ENCODE peak calls at places on chromosome 22, in four cellular contexts. One of them, this sample, is unnamed.
A peak's percentile ranks its signal among the peaks of the same experiment; 100 is the strongest.

GRCh38 chr22:35961480-35961902 is 67.1 kb downstream of the RBFOX2 start:
- DNase-seq in left ventricle myocardium inferior: peak; percentile 20
- DNase-seq in MCF 10A: peak; percentile 18
- DNase-seq in brain microvascular endothelial cell: peak; percentile 59
- DNase-seq in this sample: no peak

GRCh38 chr22:35375031-35375430 is 5.9 kb upstream of the HMOX1 start:
- DNase-seq in left ventricle myocardium inferior: no peak
- DNase-seq in MCF 10A: no peak
- DNase-seq in brain microvascular endothelial cell: no peak
- DNase-seq in this sample: no peak

GRCh38 chr22:45925811-45926351 is 51.1 kb downstream of the WNT7B start:
- DNase-seq in MCF 10A: peak; percentile 58
- DNase-seq in brain microvascular endothelial cell: no peak
- DNase-seq in left ventricle myocardium inferior: no peak
- DNase-seq in this sample: no peak

GRCh38 chr22:36756746-36757607 is 18.9 kb downstream of the IFT27 start:
- DNase-seq in MCF 10A: no peak
- DNase-seq in left ventricle myocardium inferior: no peak
- DNase-seq in brain microvascular endothelial cell: no peak
- DNase-seq in this sample: peak; percentile 16

GRCh38 chr22:45460288-45461109 is 42.2 kb upstream of the FBLN1 start:
- DNase-seq in left ventricle myocardium inferior: peak; percentile 84
- DNase-seq in brain microvascular endothelial cell: no peak
- DNase-seq in MCF 10A: no peak
- DNase-seq in this sample: no peak

GRCh38 chr22:49620003-49620556 is 207.6 kb downstream of the BRD1 start:
- DNase-seq in MCF 10A: no peak
- DNase-seq in brain microvascular endothelial cell: no peak
- DNase-seq in left ventricle myocardium inferior: peak; percentile 7
- DNase-seq in this sample: no peak

GRCh38 chr22:36287881-36288515 is 35.1 kb downstream of the APOL1 start:
- DNase-seq in MCF 10A: no peak
- DNase-seq in left ventricle myocardium inferior: peak; percentile 16
- DNase-seq in brain microvascular endothelial cell: no peak
- DNase-seq in this sample: peak; percentile 59

GRCh38 chr22:28417426-28417825 is 262.2 kb downstream of the TTC28 start:
- DNase-seq in MCF 10A: no peak
- DNase-seq in left ventricle myocardium inferior: no peak
- DNase-seq in brain microvascular endothelial cell: no peak
- DNase-seq in this sample: no peak

GRCh38 chr22:31139866-31140716 is at the start of gene PLA2G3:
- DNase-seq in MCF 10A: peak; percentile 24
- DNase-seq in left ventricle myocardium inferior: no peak
- DNase-seq in brain microvascular endothelial cell: peak; percentile 51
- DNase-seq in this sample: peak; percentile 91

GRCh38 chr22:40484906-40485660 is 114.7 kb downstream of the SGSM3 start:
- DNase-seq in MCF 10A: peak; percentile 48
- DNase-seq in brain microvascular endothelial cell: no peak
- DNase-seq in left ventricle myocardium inferior: no peak
- DNase-seq in this sample: no peak

GRCh38 chr22:50568626-50569025 is 5.9 kb upstream of the SYCE3 start:
- DNase-seq in brain microvascular endothelial cell: no peak
- DNase-seq in left ventricle myocardium inferior: no peak
- DNase-seq in MCF 10A: no peak
- DNase-seq in this sample: no peak

GRCh38 chr22:31977141-31977781 is 32.9 kb downstream of the YWHAH start:
- DNase-seq in brain microvascular endothelial cell: peak; percentile 66
- DNase-seq in left ventricle myocardium inferior: peak; percentile 64
- DNase-seq in MCF 10A: peak; percentile 82
- DNase-seq in this sample: peak; percentile 70

GRCh38 chr22:50695421-50696250 is 23.0 kb downstream of the SHANK3 start:
- DNase-seq in left ventricle myocardium inferior: no peak
- DNase-seq in MCF 10A: peak; percentile 20
- DNase-seq in brain microvascular endothelial cell: no peak
- DNase-seq in this sample: peak; percentile 30

GRCh38 chr22:39214006-39214382 is 30.8 kb downstream of the PDGFB start:
- DNase-seq in MCF 10A: no peak
- DNase-seq in left ventricle myocardium inferior: no peak
- DNase-seq in brain microvascular endothelial cell: no peak
- DNase-seq in this sample: peak; percentile 6

GRCh38 chr22:39216143-39216490 is 28.7 kb downstream of the PDGFB start:
- DNase-seq in left ventricle myocardium inferior: no peak
- DNase-seq in brain microvascular endothelial cell: no peak
- DNase-seq in MCF 10A: no peak
- DNase-seq in this sample: peak; percentile 34

GRCh38 chr22:39214383-39215069 is 30.3 kb downstream of the PDGFB start:
- DNase-seq in brain microvascular endothelial cell: no peak
- DNase-seq in MCF 10A: peak; percentile 70
- DNase-seq in left ventricle myocardium inferior: no peak
- DNase-seq in this sample: peak; percentile 28

GRCh38 chr22:39215070-39215396 is 29.7 kb downstream of the PDGFB start:
- DNase-seq in brain microvascular endothelial cell: no peak
- DNase-seq in MCF 10A: no peak
- DNase-seq in left ventricle myocardium inferior: no peak
- DNase-seq in this sample: peak; percentile 13

DNA sequence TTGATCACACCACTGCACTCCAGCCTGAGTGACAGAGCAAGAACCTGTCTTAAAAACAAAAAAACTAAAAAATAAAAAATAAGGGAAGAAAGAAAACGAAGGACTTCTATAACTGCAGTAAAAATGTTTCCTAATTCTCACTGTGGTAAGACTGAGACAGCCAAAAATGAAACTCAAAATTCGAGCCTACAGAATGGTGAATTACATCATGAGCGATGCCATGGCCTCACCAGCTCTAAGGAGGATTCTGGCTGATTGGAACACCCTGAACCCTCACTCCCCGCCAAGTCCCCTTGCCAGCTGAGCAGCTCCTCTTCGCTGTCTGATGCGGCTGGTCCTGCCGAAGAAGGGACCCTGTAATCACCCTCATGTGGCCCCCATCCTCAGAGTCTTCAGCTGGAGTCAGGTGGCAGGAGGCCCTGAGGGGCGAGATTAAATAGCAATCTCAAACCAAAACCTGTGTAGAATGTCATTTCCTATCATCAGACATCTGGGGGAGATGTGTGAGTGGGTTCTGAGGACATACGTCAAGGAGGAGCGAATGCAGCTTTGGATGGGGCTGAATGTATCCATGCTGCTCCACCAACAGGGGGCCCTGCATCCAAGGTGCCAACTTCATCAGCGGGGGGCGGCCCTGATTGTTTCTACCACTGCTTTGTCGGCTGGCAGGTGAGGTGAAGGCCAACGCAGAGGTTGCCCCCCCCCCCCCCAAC is 29.2 kb downstream of the PDGFB start:
- DNase-seq in left ventricle myocardium inferior: no peak
- DNase-seq in brain microvascular endothelial cell: no peak
- DNase-seq in MCF 10A: no peak
- DNase-seq in this sample: peak; percentile 37
- TF ChIP-seq CTCF in left ventricle myocardium inferior: peak; percentile 56
- TF ChIP-seq CTCF in brain microvascular endothelial cell: peak; percentile 59
- TF ChIP-seq CTCF in MCF 10A: peak; percentile 13
- TF ChIP-seq CTCF in this sample: peak; percentile 34

DNA sequence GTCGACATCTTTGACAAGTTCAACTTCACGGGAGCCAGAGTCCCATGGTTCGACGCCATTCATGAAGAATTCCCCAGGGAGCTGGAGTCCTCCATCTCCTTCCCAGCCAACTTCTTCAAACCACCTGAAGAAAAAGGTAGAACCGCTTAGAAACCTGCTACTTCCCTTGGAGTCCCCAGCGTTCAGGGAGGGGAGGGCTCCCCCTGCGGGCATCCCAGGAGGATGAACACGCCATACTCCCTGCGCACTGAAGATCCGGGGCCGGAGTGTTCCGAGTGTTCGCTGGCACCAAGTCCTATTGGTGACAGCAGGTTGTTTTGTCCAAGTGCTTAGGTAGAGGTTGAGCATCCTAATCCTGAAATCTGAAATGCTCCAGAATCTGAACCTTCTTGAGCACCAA is 51.7 kb upstream of the PRODH start:
- DNase-seq in left ventricle myocardium inferior: no peak
- DNase-seq in brain microvascular endothelial cell: no peak
- DNase-seq in MCF 10A: no peak
- DNase-seq in this sample: no peak
- TF ChIP-seq CTCF in left ventricle myocardium inferior: peak; percentile 26
- TF ChIP-seq CTCF in brain microvascular endothelial cell: peak; percentile 66
- TF ChIP-seq CTCF in MCF 10A: no peak
- TF ChIP-seq CTCF in this sample: no peak

GRCh38 chr22:47169801-47170140 is 407.3 kb downstream of the TBC1D22A start:
- DNase-seq in left ventricle myocardium inferior: no peak
- DNase-seq in MCF 10A: no peak
- DNase-seq in brain microvascular endothelial cell: no peak
- DNase-seq in this sample: peak; percentile 19
- TF ChIP-seq CTCF in left ventricle myocardium inferior: no peak
- TF ChIP-seq CTCF in MCF 10A: no peak
- TF ChIP-seq CTCF in brain microvascular endothelial cell: no peak
- TF ChIP-seq CTCF in this sample: no peak

GRCh38 chr22:29813563-29813962 is 24.5 kb downstream of the ASCC2 start:
- DNase-seq in brain microvascular endothelial cell: peak; percentile 16
- DNase-seq in left ventricle myocardium inferior: no peak
- DNase-seq in MCF 10A: peak; percentile 75
- DNase-seq in this sample: no peak
- TF ChIP-seq CTCF in brain microvascular endothelial cell: peak; percentile 36
- TF ChIP-seq CTCF in left ventricle myocardium inferior: no peak
- TF ChIP-seq CTCF in MCF 10A: no peak
- TF ChIP-seq CTCF in this sample: no peak

GRCh38 chr22:26937213-26937612 is 279.8 kb downstream of the MIAT start:
- DNase-seq in brain microvascular endothelial cell: no peak
- DNase-seq in MCF 10A: no peak
- DNase-seq in left ventricle myocardium inferior: no peak
- DNase-seq in this sample: no peak
- TF ChIP-seq CTCF in brain microvascular endothelial cell: no peak
- TF ChIP-seq CTCF in MCF 10A: no peak
- TF ChIP-seq CTCF in left ventricle myocardium inferior: no peak
- TF ChIP-seq CTCF in this sample: no peak

GRCh38 chr22:38412435-38413084 is 42.4 kb downstream of the KCNJ4 start:
- DNase-seq in left ventricle myocardium inferior: no peak
- DNase-seq in MCF 10A: no peak
- DNase-seq in brain microvascular endothelial cell: no peak
- DNase-seq in this sample: peak; percentile 46
- TF ChIP-seq CTCF in left ventricle myocardium inferior: peak; percentile 84
- TF ChIP-seq CTCF in MCF 10A: peak; percentile 74
- TF ChIP-seq CTCF in brain microvascular endothelial cell: peak; percentile 58
- TF ChIP-seq CTCF in this sample: peak; percentile 77

GRCh38 chr22:17155941-17156340 is 3.1 kb downstream of the HDHD5 start:
- DNase-seq in MCF 10A: no peak
- DNase-seq in left ventricle myocardium inferior: no peak
- DNase-seq in brain microvascular endothelial cell: no peak
- DNase-seq in this sample: no peak
- TF ChIP-seq CTCF in MCF 10A: no peak
- TF ChIP-seq CTCF in left ventricle myocardium inferior: no peak
- TF ChIP-seq CTCF in brain microvascular endothelial cell: no peak
- TF ChIP-seq CTCF in this sample: no peak

GRCh38 chr22:23038902-23039301 is 31.4 kb upstream of the GNAZ start:
- DNase-seq in MCF 10A: no peak
- DNase-seq in brain microvascular endothelial cell: no peak
- DNase-seq in left ventricle myocardium inferior: no peak
- DNase-seq in this sample: no peak

GRCh38 chr22:23035557-23036277 is 34.6 kb upstream of the GNAZ start:
- DNase-seq in left ventricle myocardium inferior: no peak
- DNase-seq in brain microvascular endothelial cell: no peak
- DNase-seq in MCF 10A: no peak
- DNase-seq in this sample: no peak

GRCh38 chr22:23036684-23037428 is 33.5 kb upstream of the GNAZ start:
- DNase-seq in brain microvascular endothelial cell: no peak
- DNase-seq in left ventricle myocardium inferior: no peak
- DNase-seq in MCF 10A: no peak
- DNase-seq in this sample: no peak

GRCh38 chr22:23037429-23038333 is 32.6 kb upstream of the GNAZ start:
- DNase-seq in MCF 10A: no peak
- DNase-seq in left ventricle myocardium inferior: no peak
- DNase-seq in brain microvascular endothelial cell: no peak
- DNase-seq in this sample: no peak

GRCh38 chr22:23038334-23038642 is 32.0 kb upstream of the GNAZ start:
- DNase-seq in left ventricle myocardium inferior: no peak
- DNase-seq in MCF 10A: no peak
- DNase-seq in brain microvascular endothelial cell: no peak
- DNase-seq in this sample: no peak
- TF ChIP-seq CTCF in left ventricle myocardium inferior: no peak
- TF ChIP-seq CTCF in MCF 10A: no peak
- TF ChIP-seq CTCF in brain microvascular endothelial cell: no peak
- TF ChIP-seq CTCF in this sample: no peak

GRCh38 chr22:42639541-42640241 is 710 bp downstream of the ATP5MGL start:
- DNase-seq in brain microvascular endothelial cell: no peak
- DNase-seq in MCF 10A: no peak
- DNase-seq in left ventricle myocardium inferior: no peak
- DNase-seq in this sample: no peak

GRCh38 chr22:42641801-42642413 is 1.5 kb upstream of the ATP5MGL start:
- DNase-seq in left ventricle myocardium inferior: no peak
- DNase-seq in MCF 10A: no peak
- DNase-seq in brain microvascular endothelial cell: no peak
- DNase-seq in this sample: no peak

GRCh38 chr22:42635531-42635930 is 4.9 kb downstream of the ATP5MGL start:
- DNase-seq in left ventricle myocardium inferior: peak; percentile 61
- DNase-seq in MCF 10A: peak; percentile 94
- DNase-seq in brain microvascular endothelial cell: peak; percentile 85
- DNase-seq in this sample: no peak

GRCh38 chr22:42636506-42636905 is 3.9 kb downstream of the ATP5MGL start:
- DNase-seq in left ventricle myocardium inferior: no peak
- DNase-seq in MCF 10A: no peak
- DNase-seq in brain microvascular endothelial cell: no peak
- DNase-seq in this sample: no peak

DNA sequence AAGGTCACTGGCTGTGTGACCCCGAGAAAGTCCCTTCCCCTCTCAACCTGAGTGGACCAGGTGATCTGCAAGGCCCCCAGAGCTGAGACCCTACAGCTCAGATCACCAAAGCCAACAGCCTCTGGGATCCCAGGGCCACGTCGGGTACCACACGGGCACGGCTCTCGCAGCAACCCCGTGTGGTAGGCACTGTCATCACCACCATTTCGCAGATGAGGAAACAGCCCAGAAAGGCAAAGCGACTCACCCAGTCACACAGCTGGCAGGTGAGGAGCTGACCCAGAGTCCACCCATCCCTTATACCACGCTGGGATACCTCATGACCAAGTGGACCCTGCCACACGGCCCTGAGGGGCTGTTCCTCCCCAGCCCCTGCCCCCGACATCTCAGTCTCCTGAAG is 2.8 kb downstream of the ATP5MGL start:
- DNase-seq in brain microvascular endothelial cell: no peak
- DNase-seq in left ventricle myocardium inferior: no peak
- DNase-seq in MCF 10A: peak; percentile 68
- DNase-seq in this sample: no peak
- TF ChIP-seq CTCF in brain microvascular endothelial cell: no peak
- TF ChIP-seq CTCF in left ventricle myocardium inferior: no peak
- TF ChIP-seq CTCF in MCF 10A: no peak
- TF ChIP-seq CTCF in this sample: no peak